ENCODE peak calls at places on chromosomes 5 and 9, in four cellular contexts. U is IMR-90, N is neural progenitor cell, F is MM.1S. S is an unnamed sample. For H3K36me3, the result is how much of the 10 kb centered on the place peaks cover.

GRCh38 chr9:124372038-124372437 is 43.2 kb downstream of the PSMB7 start:
- DNase-seq in N (no peak), F (no peak), U (peak), S (no peak)

GRCh38 chr5:114010362-114010761 is 351.5 kb upstream of the KCNN2 start:
- DNase-seq in N (no peak), U (peak), F (no peak), S (no peak)

GRCh38 chr5:2864515-2864914 is 113.0 kb upstream of the IRX2 start:
- DNase-seq in F (no peak), N (no peak), U (no peak), S (no peak)

GRCh38 chr5:32298056-32298420 is 14.7 kb downstream of the MTMR12 start:
- DNase-seq in F (no peak), N (no peak), U (no peak), S (no peak)

GRCh38 chr5:2186472-2187015 is 303.8 kb upstream of the IRX4 start:
- DNase-seq in U (no peak), N (no peak), F (no peak), S (no peak)

GRCh38 chr9:94644543-94644942 is 5.2 kb upstream of the FBP1 start:
- DNase-seq in U (no peak), N (no peak), F (no peak), S (no peak)

GRCh38 chr5:122611401-122611800 is 163.5 kb upstream of the SNX2 start:
- DNase-seq in N (no peak), U (no peak), F (no peak), S (no peak)

GRCh38 chr9:91197232-91198181 is 164.2 kb downstream of the AUH start:
- DNase-seq in F (no peak), N (no peak), U (peak), S (no peak)

GRCh38 chr9:90012825-90013425 is 408.1 kb downstream of the GADD45G start:
- DNase-seq in F (no peak), N (no peak), U (no peak), S (no peak)

GRCh38 chr9:82488319-82488701 is 499.7 kb downstream of the SPATA31D1 start:
- DNase-seq in N (no peak), F (no peak), U (no peak), S (no peak)

GRCh38 chr9:124257865-124258764 is at the start of gene NEK6:
- DNase-seq in F (peak), N (peak), U (peak), S (no peak)

GRCh38 chr5:172229904-172230303 is 35.9 kb downstream of the EFCAB9 start:
- DNase-seq in U (no peak), N (no peak), F (no peak), S (no peak)

DNA sequence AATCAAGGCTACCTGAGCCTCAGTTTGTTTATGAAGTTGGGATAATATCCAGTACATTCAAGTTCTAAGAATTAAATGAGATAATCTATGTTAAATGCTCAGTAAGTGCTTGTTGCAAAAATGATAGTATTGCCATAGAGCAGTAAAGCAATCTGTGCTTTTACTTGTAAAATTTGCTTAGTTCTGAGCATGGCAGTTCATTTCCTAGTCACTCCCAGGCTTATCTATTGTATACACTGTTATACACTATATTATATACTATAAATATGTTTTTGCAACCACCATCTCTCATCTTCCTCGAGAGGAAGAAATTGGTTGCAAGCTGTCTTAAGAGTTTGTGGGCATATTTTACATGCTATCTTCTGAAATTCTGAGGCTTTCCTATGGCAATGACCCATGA is 63.4 kb downstream of the MTREX start:
- DNase-seq in F (no peak), N (no peak), U (no peak), S (no peak)
- H3K36me3 ChIP-seq in F (under half), N (under half), U (under half), S (under half)

GRCh38 chr9:71629816-71630215 is 138.5 kb downstream of the CEMIP2 start:
- DNase-seq in F (no peak), N (no peak), U (no peak), S (no peak)

GRCh38 chr9:71634753-71635152 is 133.6 kb downstream of the CEMIP2 start:
- DNase-seq in N (no peak), U (no peak), F (no peak), S (no peak)

GRCh38 chr9:71636143-71636839 is 132.0 kb downstream of the CEMIP2 start:
- DNase-seq in N (no peak), U (no peak), F (no peak), S (no peak)

GRCh38 chr9:71630371-71630770 is 137.9 kb downstream of the CEMIP2 start:
- DNase-seq in U (no peak), F (no peak), N (no peak), S (no peak)

GRCh38 chr9:71632771-71633170 is 135.5 kb downstream of the CEMIP2 start:
- DNase-seq in U (no peak), F (no peak), N (no peak), S (no peak)
- H3K9ac ChIP-seq in U (no peak), F (no peak), N (no peak), S (no peak)

GRCh38 chr5:126575644-126576043 is 19.4 kb downstream of the ALDH7A1 start:
- DNase-seq in F (no peak), U (no peak), N (no peak), S (no peak)

GRCh38 chr5:126579716-126580115 is 15.3 kb downstream of the ALDH7A1 start:
- DNase-seq in F (no peak), N (no peak), U (no peak), S (no peak)

GRCh38 chr5:126577415-126577814 is 17.6 kb downstream of the ALDH7A1 start:
- DNase-seq in F (no peak), N (no peak), U (no peak), S (no peak)

GRCh38 chr5:126576974-126577373 is 18.0 kb downstream of the ALDH7A1 start:
- DNase-seq in N (no peak), F (no peak), U (no peak), S (no peak)
- H3K36me3 ChIP-seq in N (under half), F (under half), U (under half), S (half or more)

GRCh38 chr9:27527702-27528277 is 1.8 kb downstream of the MOB3B start:
- DNase-seq in F (no peak), U (no peak), N (peak), S (no peak)
- H3K9ac ChIP-seq in F (no peak), U (no peak), N (peak), S (peak)

GRCh38 chr5:1074816-1075554 is 36.9 kb downstream of the SLC12A7 start:
- DNase-seq in F (no peak), N (no peak), U (no peak), S (no peak)
- H3K36me3 ChIP-seq in F (under half), N (under half), U (under half), S (half or more)

DNA sequence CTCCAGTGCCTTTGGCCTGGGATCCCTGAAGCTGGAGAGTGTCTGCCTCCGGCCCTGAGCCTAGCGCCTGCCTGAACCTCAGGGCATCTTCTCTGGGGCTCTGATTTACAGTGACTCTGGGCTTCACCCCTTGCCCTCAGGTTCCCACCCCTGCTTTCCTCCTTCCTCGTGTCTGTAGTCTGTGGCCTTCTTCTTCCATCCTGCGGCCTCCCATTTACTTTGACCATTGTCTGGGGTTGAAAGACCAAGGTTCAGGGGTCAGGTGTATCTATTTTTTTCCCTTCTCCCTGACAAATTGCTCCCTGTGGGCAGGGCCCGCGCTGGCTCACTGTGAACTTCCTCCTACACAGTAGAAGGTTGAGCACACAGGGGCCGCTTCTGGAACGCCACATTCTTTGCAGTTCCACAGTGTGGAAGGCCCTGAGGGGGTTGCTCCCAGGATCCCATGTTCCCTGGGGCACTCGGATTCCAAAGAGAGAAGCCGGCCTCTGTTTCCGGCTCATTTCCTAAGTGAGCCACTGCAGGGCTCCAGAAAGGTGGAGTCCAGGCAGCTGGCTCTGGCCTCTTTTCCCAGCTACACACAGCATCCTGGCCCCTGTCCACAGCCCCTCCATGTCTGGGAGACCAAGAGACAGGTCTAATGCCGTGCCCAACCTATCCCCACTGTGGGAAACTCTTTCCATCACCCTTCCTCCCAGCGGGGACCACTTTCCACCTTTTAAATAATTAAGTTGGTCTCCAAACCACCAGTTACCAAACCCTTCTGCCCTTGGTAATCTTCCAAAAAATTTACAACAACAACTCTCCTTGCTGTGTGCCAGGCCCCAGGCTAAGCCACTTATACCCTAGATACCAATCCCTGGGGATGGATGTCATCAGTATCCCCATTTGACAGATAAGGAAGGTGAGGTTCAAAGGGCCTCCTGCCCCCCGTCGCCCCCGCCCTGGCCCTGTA is 140.3 kb upstream of the IER5L start:
- DNase-seq in N (peak), U (no peak), F (no peak), S (no peak)
- H3K9ac ChIP-seq in N (no peak), U (no peak), F (no peak), S (peak)

DNA sequence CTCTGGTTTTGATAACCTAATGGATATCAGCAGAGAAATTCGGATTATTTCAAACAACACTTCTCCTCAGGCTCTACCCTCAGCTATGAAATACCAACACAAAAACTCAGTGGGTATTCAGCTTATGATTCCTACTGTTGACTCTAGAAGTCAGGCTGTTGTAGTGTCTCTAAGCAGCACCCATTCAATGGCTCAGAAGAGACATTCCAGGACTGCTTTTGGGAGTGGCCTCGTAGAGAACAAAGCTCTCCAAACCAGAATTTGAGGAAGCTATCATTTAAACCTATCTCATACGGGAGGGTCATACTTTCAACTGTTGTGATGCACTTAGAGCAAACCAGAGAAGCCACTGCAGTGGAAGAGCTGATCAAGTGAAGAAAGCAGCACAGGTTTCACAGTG is 34.1 kb downstream of the ETF1 start:
- DNase-seq in F (no peak), N (peak), U (no peak), S (no peak)
- H3K36me3 ChIP-seq in F (under half), N (under half), U (under half), S (half or more)

DNA sequence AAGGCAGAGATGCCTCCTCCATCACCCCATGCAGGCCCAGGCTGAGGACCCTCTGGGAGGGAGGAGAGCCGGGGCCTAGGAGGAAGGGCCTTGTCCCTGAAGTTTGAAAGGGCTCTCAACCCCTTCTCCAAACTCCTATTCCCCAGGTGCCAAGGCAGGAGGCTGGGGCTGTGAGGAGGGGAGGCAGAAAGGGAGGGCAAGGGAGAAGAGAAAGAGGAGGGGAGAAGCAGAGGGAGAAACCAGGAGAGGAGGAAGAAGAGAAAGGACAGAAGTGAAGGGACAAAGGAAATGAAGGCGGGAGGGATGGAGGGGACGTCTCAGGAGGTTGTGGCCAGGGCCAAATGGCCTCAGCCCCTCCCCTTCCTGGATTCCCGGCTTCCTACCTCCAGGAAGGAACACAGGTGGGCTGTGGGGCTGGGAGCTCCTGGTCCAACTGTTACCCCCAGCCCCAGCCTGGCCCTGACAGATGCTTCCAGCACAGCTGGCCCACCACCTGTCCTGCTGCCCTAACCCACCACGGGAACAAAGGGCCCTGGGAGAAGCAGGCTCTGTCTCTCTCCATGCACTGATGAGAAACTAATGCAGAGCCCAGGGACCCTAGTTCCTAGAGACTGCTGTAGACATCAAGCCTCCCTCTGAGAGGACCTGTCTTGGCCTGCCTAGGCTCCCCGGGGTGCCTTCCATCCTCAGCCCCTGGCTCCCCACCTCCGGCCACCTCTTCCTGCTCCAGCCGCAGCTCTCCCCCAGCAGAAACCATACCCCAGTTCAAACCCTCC is 3.5 kb downstream of the DBN1 start:
- DNase-seq in U (no peak), F (no peak), N (no peak), S (no peak)
- H3K9ac ChIP-seq in U (peak), F (no peak), N (peak), S (peak)

GRCh38 chr9:137167752-137168574 is 1.9 kb downstream of the LRRC26 start:
- DNase-seq in U (no peak), F (no peak), N (peak), S (no peak)
- H3K36me3 ChIP-seq in U (under half), F (under half), N (under half), S (under half)

DNA sequence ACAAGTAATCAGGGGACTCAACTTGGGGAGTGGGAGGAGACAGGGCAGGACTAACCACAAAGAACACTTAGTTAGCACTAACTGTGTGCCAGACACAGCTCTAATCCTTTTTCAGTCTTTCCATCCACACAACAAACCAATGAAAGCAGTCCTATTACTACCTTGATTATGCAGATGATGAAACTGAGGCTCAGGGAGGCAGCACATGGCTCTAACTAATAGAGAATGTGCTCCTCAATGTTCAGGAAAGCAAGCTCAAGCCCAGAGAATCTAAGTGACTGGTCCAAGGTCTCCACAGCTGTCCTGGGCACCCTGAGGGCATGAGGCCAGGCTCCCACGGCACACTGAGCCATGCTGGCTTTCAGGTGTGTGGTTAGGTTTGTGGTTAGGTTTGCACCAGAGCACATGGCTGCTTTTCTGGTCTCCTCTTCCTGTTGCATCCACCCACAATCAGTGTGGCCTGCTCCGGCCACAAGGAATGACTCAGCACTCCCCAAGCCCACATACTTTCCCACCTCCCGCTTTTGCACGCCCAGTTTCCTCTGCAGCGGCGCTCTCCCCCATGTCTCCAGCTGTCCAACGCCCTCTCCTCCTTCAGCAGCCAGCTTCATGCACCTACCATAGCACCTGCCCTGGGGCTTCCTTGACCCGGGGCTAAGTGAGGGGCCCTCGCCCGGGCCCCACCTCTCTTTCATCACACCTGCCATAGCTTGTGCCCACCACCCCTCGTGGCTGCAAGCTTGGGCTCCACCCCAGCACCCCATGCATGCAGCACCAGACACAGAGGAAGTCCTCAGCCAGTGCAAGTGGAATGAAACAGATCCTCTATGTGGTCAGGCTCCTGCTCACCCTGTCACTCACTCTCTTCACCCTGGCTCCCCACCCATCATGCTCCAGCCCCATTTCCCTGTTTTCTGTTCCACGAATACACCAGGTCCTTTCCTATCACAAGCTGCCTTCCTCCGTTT is 133.1 kb downstream of the GABBR2 start:
- DNase-seq in U (peak), N (no peak), F (peak), S (no peak)
- H3K9ac ChIP-seq in U (no peak), N (no peak), F (no peak), S (no peak)

S was measured in NT2/D1.